ENCODE peak calls at places on chromosomes 1 and 21, in eight cellular contexts. Z is hepatocyte; K is GM23248; C is psoas muscle; G is AG04450; Q is right cardiac atrium; R is CD8-positive, alpha-beta T cell; P is A549. X is an unnamed sample. For H3K9me3, the result is how much of the 10 kb centered on the place peaks cover.

GRCh38 chr1:174433451-174433850 is 14.3 kb upstream of the GPR52 start:
- DNase-seq in K (peak), G (peak), Z (no peak), R (no peak), P (no peak), Q (no peak), C (no peak), X (no peak)

GRCh38 chr21:44813727-44814126 is 4.1 kb downstream of the SUMO3 start:
- DNase-seq in Z (no peak), C (no peak), K (no peak), G (no peak), P (no peak), Q (no peak), R (no peak), X (no peak)

GRCh38 chr1:172547071-172547470 is 14.1 kb downstream of the SUCO start:
- DNase-seq in R (no peak), Z (no peak), K (no peak), G (no peak), C (no peak), P (no peak), Q (no peak), X (no peak)

GRCh38 chr1:205793959-205794730 is 18.9 kb downstream of the SLC41A1 start:
- DNase-seq in C (no peak), Z (no peak), Q (no peak), K (no peak), R (no peak), G (no peak), P (no peak), X (no peak)

GRCh38 chr1:202270871-202271326 is 70.8 kb downstream of the UBE2T start:
- DNase-seq in C (no peak), Q (no peak), G (no peak), P (no peak), Z (no peak), K (no peak), R (no peak), X (no peak)

GRCh38 chr1:51729156-51729823 is 112.4 kb downstream of the OSBPL9 start:
- DNase-seq in K (peak), R (peak), G (peak), Z (peak), P (peak), C (peak), Q (peak), X (peak)

GRCh38 chr1:110466646-110467280 is 15.8 kb downstream of the PROK1 start:
- DNase-seq in Q (no peak), G (no peak), K (no peak), R (no peak), C (no peak), Z (no peak), P (no peak), X (no peak)

GRCh38 chr1:245019904-245020486 is 134.8 kb upstream of the KIF26B start:
- DNase-seq in Z (no peak), R (no peak), Q (no peak), G (no peak), K (no peak), P (no peak), C (no peak), X (no peak)

GRCh38 chr21:17848228-17848627 is 29.1 kb upstream of the C21orf91 start:
- DNase-seq in Q (no peak), R (no peak), Z (peak), C (peak), K (peak), G (peak), P (no peak), X (no peak)

GRCh38 chr21:17889171-17889570 is 70.0 kb upstream of the C21orf91 start:
- DNase-seq in R (no peak), Q (no peak), G (no peak), K (no peak), Z (no peak), P (no peak), C (no peak), X (no peak)

GRCh38 chr1:212162635-212163034 is 122.6 kb upstream of the PPP2R5A start:
- DNase-seq in Q (peak), C (peak), R (peak), G (peak), P (no peak), Z (no peak), K (peak), X (no peak)

GRCh38 chr1:174197547-174197946 is 38.2 kb downstream of the RABGAP1L start:
- DNase-seq in Q (no peak), Z (no peak), P (no peak), C (no peak), R (no peak), K (no peak), G (no peak), X (no peak)

GRCh38 chr1:201513498-201514243 is 6.7 kb upstream of the CSRP1 start:
- DNase-seq in Q (no peak), C (no peak), G (no peak), K (no peak), R (no peak), Z (no peak), P (no peak), X (no peak)

GRCh38 chr1:52400131-52400530 is 4.1 kb downstream of the ORC1 start:
- DNase-seq in C (no peak), G (no peak), P (no peak), Q (no peak), Z (no peak), K (no peak), R (no peak), X (no peak)

GRCh38 chr1:13809461-13810159 is 109.6 kb downstream of the PRDM2 start:
- DNase-seq in Q (no peak), P (no peak), K (no peak), Z (no peak), G (no peak), C (no peak), R (no peak), X (no peak)

GRCh38 chr1:151981178-151981525 is 12.5 kb downstream of the S100A10 start:
- DNase-seq in C (no peak), K (peak), R (no peak), Q (no peak), G (no peak), Z (no peak), P (no peak), X (no peak)

GRCh38 chr1:206970406-206970805 is at the start of gene FCAMR:
- DNase-seq in R (no peak), K (no peak), Q (no peak), P (no peak), C (no peak), G (no peak), Z (no peak), X (no peak)

GRCh38 chr1:201068976-201069375 is 43.2 kb downstream of the CACNA1S start:
- DNase-seq in P (no peak), K (no peak), R (no peak), G (no peak), Q (no peak), C (no peak), Z (no peak), X (no peak)

GRCh38 chr1:114259517-114260160 is 106.0 kb upstream of the SYT6 start:
- DNase-seq in Q (no peak), R (no peak), P (no peak), Z (no peak), C (no peak), G (no peak), K (no peak), X (no peak)

GRCh38 chr1:21904725-21905520 is 32.2 kb downstream of the HSPG2 start:
- DNase-seq in R (no peak), K (peak), G (no peak), Z (peak), P (peak), Q (peak), C (peak), X (no peak)

GRCh38 chr1:177442580-177442979 is 271.8 kb downstream of the BRINP2 start:
- DNase-seq in K (no peak), Z (no peak), R (no peak), C (no peak), Q (no peak), G (no peak), P (no peak), X (no peak)

GRCh38 chr1:102550729-102551384 is 554.1 kb upstream of the OLFM3 start:
- DNase-seq in C (no peak), R (no peak), Q (no peak), G (no peak), Z (peak), P (peak), K (peak), X (no peak)

GRCh38 chr1:182789138-182790076 is at the start of gene NPL:
- DNase-seq in R (peak), P (peak), K (peak), Z (peak), G (peak), Q (peak), C (peak), X (peak)

GRCh38 chr21:41068411-41069304 is 99.3 kb upstream of the BACE2 start:
- DNase-seq in P (peak), R (peak), Z (peak), K (peak), Q (peak), G (peak), C (peak), X (no peak)

GRCh38 chr1:234320549-234320948 is 52.7 kb upstream of the COA6 start:
- DNase-seq in Q (no peak), R (no peak), P (no peak), K (no peak), C (no peak), G (no peak), Z (peak), X (no peak)

GRCh38 chr1:13911697-13912619 is 212.0 kb downstream of the PRDM2 start:
- DNase-seq in P (no peak), Z (no peak), K (no peak), C (no peak), R (no peak), Q (no peak), G (no peak), X (no peak)

GRCh38 chr1:185441608-185442007 is 124.6 kb upstream of the IVNS1ABP start:
- DNase-seq in C (no peak), G (peak), Z (peak), K (peak), P (peak), Q (no peak), R (no peak), X (no peak)

GRCh38 chr1:247948558-247948957 is at the start of gene OR2L8:
- DNase-seq in K (no peak), G (no peak), Q (no peak), Z (no peak), C (no peak), P (no peak), R (no peak), X (no peak)

DNA sequence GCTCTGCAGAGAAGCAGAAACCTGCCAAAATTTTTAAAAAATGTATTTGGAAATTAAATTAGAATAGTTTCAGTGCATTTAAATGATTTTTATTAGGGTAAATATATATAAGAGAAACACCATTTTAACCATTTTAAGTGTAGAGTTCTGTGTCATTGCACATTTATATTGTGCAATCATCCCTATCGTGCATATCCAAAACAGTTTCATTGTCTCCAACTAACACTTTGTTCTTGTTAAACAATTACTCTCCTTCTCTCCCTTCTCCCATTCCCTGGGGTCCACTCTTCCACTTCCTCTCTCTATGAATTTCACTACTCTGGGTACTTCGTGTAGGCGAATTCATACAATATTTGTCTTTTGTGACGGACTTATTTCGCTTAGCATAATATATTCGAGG is 6.0 kb upstream of the OR2L8 start:
- DNase-seq in G (no peak), Z (no peak), K (no peak), C (no peak), R (no peak), P (no peak), Q (no peak), X (no peak)
- H3K9me3 ChIP-seq in G (under half), Z (under half), K (under half), C (under half), R (under half), P (under half), Q (under half), X (under half)

GRCh38 chr1:221394011-221394544 is 347.8 kb downstream of the DUSP10 start:
- DNase-seq in P (peak), Z (no peak), K (peak), Q (no peak), C (no peak), R (no peak), G (peak), X (no peak)
- H3K9me3 ChIP-seq in P (under half), Z (under half), K (under half), Q (under half), C (under half), R (under half), G (under half), X (under half)

GRCh38 chr1:3030663-3031381 is 9.6 kb downstream of the ACTRT2 start:
- DNase-seq in P (no peak), Z (no peak), C (no peak), R (no peak), Q (peak), K (no peak), G (no peak), X (no peak)
- H3K9me3 ChIP-seq in P (under half), Z (under half), C (under half), R (under half), Q (under half), K (under half), G (half or more), X (under half)

DNA sequence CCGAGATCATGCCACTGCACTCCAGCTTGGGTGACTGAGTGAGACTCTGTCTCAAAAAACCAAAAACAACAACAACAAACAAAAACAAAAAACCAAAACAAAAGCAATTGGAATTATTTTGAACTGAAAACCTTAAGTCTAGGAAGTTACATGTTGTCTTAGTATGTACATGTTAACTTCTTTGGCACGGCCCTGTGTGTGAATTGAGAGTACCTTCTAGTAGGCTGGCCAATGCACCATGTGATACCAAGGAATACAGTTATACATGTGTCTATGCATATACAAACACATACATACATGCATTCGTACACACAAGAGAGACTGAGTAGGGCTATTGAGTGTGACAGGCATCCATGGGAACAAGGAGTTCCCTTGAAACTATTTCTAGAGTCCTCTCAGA is 18.6 kb downstream of the TPTE start:
- DNase-seq in R (no peak), P (no peak), G (no peak), Q (no peak), Z (no peak), K (no peak), C (no peak), X (no peak)
- H3K9me3 ChIP-seq in R (under half), P (under half), G (under half), Q (under half), Z (under half), K (under half), C (under half), X (under half)

GRCh38 chr1:2783435-2784397 is 17.8 kb downstream of the TTC34 start:
- DNase-seq in K (no peak), G (no peak), R (no peak), P (no peak), C (peak), Q (peak), Z (no peak), X (no peak)

GRCh38 chr1:2783069-2783434 is 18.4 kb downstream of the TTC34 start:
- DNase-seq in R (no peak), G (no peak), K (no peak), Z (no peak), P (no peak), C (peak), Q (no peak), X (no peak)

GRCh38 chr1:2778220-2778592 is 23.3 kb downstream of the TTC34 start:
- DNase-seq in G (no peak), Q (no peak), Z (no peak), K (no peak), R (no peak), P (no peak), C (no peak), X (no peak)

GRCh38 chr1:2784854-2785630 is 16.5 kb downstream of the TTC34 start:
- DNase-seq in K (no peak), Z (no peak), G (no peak), P (no peak), C (peak), Q (peak), R (no peak), X (no peak)

GRCh38 chr1:2781627-2782026 is 19.9 kb downstream of the TTC34 start:
- DNase-seq in Q (no peak), C (no peak), G (no peak), P (no peak), R (no peak), K (no peak), Z (no peak), X (no peak)
- H3K9me3 ChIP-seq in Q (under half), C (under half), G (half or more), P (under half), R (under half), K (under half), Z (under half), X (under half)

GRCh38 chr1:2936568-2937515 is 84.4 kb upstream of the ACTRT2 start:
- DNase-seq in Z (no peak), R (no peak), Q (no peak), K (no peak), G (no peak), C (no peak), P (no peak), X (no peak)
- H3K9me3 ChIP-seq in Z (under half), R (under half), Q (under half), K (under half), G (half or more), C (under half), P (under half), X (under half)

GRCh38 chr1:41322835-41323234 is 38.4 kb upstream of the FOXO6 start:
- DNase-seq in K (peak), R (no peak), C (peak), G (no peak), P (peak), Q (no peak), Z (no peak), X (no peak)
- H3K9me3 ChIP-seq in K (under half), R (under half), C (under half), G (under half), P (under half), Q (under half), Z (under half), X (under half)

DNA sequence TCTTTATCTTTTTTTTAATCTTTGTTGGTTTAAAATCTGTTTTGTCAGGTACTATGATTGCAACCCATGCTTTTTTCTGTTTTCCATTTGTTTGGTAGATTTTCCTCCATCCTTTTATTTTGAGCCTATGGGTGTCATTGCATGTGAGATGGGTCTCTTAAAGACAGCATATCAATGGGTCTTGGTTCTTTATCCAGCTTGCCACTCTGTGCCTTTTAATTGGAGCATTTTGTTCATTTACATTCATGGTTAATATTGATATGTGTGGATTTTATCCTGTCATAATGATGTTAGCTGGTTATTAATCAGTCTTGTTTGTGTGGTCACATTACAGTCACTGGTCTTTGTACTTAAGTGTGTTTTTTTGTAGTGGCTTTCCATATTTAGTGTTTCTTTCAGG is 159.9 kb downstream of the CENPF start:
- DNase-seq in K (no peak), G (no peak), P (no peak), R (no peak), C (no peak), Q (no peak), Z (no peak), X (no peak)
- H3K9me3 ChIP-seq in K (under half), G (under half), P (under half), R (under half), C (under half), Q (under half), Z (under half), X (under half)

GRCh38 chr21:8993284-8993942 is 1528.0 kb upstream of the TPTE start:
- DNase-seq in P (peak), G (no peak), Q (no peak), Z (no peak), R (no peak), K (no peak), C (no peak), X (no peak)
- H3K9me3 ChIP-seq in P (under half), G (under half), Q (under half), Z (under half), R (under half), K (under half), C (under half), X (under half)